ENCODE peak calls at places on chromosomes 5 and 9, in six cellular contexts. H, Z, W, V, D and T are unnamed samples.
A peak's percentile ranks its signal among the peaks of the same experiment; 100 is the strongest.

GRCh38 chr9:224540-225520 is 10.2 kb downstream of the DOCK8 start:
- DNase-seq in H (peak; percentile 33), Z (peak; percentile 97), W (no peak), V (no peak), D (no peak), T (no peak)

GRCh38 chr9:134187110-134187531 is 22.8 kb upstream of the RNU6ATAC start:
- DNase-seq in H (no peak), Z (no peak), W (peak; percentile 45), V (peak; percentile 64), D (no peak), T (peak; percentile 28)

GRCh38 chr5:180439911-180440769 is 54.0 kb upstream of the CNOT6 start:
- DNase-seq in H (no peak), Z (no peak), W (no peak), V (no peak), D (no peak), T (no peak)

GRCh38 chr9:16496908-16497307 is 373.6 kb downstream of the BNC2 start:
- DNase-seq in H (no peak), Z (no peak), W (no peak), V (no peak), D (no peak), T (no peak)

GRCh38 chr9:99544526-99544925 is 277.2 kb upstream of the NR4A3 start:
- DNase-seq in H (no peak), Z (no peak), W (no peak), V (no peak), D (no peak), T (no peak)

GRCh38 chr5:127492854-127493738 is 24.3 kb upstream of the PRRC1 start:
- DNase-seq in H (peak; percentile 59), Z (peak; percentile 33), W (no peak), V (peak; percentile 39), D (peak; percentile 55), T (peak; percentile 42)

GRCh38 chr9:94603259-94603776 is 9.7 kb upstream of the FBP2 start:
- DNase-seq in H (peak; percentile 94), Z (peak; percentile 70), W (peak; percentile 83), V (peak; percentile 94), D (peak; percentile 23), T (peak; percentile 85)

GRCh38 chr9:73348485-73348884 is 196.8 kb downstream of the ANXA1 start:
- DNase-seq in H (peak; percentile 8), Z (no peak), W (no peak), V (no peak), D (no peak), T (no peak)

GRCh38 chr9:35073276-35073607 is 817 bp upstream of the VCP start:
- DNase-seq in H (no peak), Z (no peak), W (no peak), V (no peak), D (no peak), T (no peak)

GRCh38 chr9:120926397-120926928 is at the start of gene TRAF1:
- DNase-seq in H (no peak), Z (no peak), W (no peak), V (no peak), D (no peak), T (no peak)

GRCh38 chr9:116175616-116176015 is 22.0 kb downstream of the PAPPA start:
- DNase-seq in H (no peak), Z (no peak), W (no peak), V (no peak), D (no peak), T (no peak)

GRCh38 chr5:67063055-67063454 is 133.5 kb downstream of the CD180 start:
- DNase-seq in H (no peak), Z (no peak), W (no peak), V (no peak), D (no peak), T (no peak)

GRCh38 chr5:5678909-5679308 is 256.4 kb downstream of the ICE1 start:
- DNase-seq in H (no peak), Z (no peak), W (no peak), V (no peak), D (no peak), T (no peak)

GRCh38 chr5:170306381-170306790 is 8.8 kb upstream of the LCP2 start:
- DNase-seq in H (peak; percentile 75), Z (peak; percentile 4), W (no peak), V (no peak), D (no peak), T (no peak)

GRCh38 chr5:174418809-174419522 is 305.4 kb upstream of the MSX2 start:
- DNase-seq in H (peak; percentile 68), Z (peak; percentile 7), W (no peak), V (peak; percentile 41), D (no peak), T (peak; percentile 39)

GRCh38 chr5:151906246-151906645 is 18.4 kb downstream of the GLRA1 start:
- DNase-seq in H (no peak), Z (no peak), W (no peak), V (no peak), D (no peak), T (no peak)

GRCh38 chr9:34590376-34591090 is 1.0 kb upstream of the CNTFR start:
- DNase-seq in H (no peak), Z (no peak), W (peak; percentile 71), V (no peak), D (no peak), T (no peak)

GRCh38 chr5:106205916-106206571 is 1464.7 kb downstream of the EFNA5 start:
- DNase-seq in H (no peak), Z (no peak), W (peak; percentile 52), V (no peak), D (no peak), T (no peak)

DNA sequence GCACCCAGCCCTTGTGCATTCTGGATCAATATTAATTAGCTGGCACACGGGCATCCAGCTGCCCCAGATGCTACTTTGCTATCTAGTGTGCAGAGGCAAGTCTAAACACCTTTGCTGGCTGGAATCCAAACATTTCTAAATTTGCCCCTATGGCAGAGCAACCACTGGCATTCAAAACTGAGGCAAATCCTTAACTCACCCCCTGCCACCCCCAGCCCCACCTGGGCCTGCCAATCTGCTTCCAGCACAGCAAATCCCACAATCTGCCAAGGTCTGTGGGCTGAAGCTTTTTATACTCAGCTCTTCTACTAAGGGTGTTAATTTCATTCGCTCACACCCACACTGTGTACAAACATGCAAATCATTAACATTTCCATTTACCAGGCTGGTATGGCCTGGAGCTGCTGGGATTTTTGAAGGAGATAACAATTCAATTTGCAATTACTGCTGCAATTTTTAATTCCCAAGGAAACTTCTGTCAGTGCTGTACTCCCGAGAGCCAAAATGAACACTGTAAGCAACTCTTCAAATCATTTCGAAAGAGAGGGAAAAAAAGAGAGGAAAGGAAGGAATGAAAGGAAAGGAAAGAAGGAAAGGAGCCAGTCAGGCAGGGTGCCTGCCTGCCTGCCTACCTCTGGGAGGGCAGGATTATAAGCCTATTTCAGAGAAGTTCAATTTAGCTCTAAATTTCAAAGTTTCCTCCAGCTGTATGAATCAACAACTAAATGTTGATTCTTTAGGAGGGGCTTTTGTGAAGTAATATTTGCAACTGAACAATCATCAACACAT is 35.5 kb downstream of the RAPGEF1 start:
- DNase-seq in H (no peak), Z (peak; percentile 20), W (no peak), V (no peak), D (no peak), T (no peak)
- H3K4me1 ChIP-seq in H (peaks cover 35% of the 10 kb centered on the region), Z (peaks cover 55% of the 10 kb centered on the region), W (peaks cover 49% of the 10 kb centered on the region), V (peaks cover 73% of the 10 kb centered on the region), D (peaks cover 42% of the 10 kb centered on the region), T (peaks cover 22% of the 10 kb centered on the region)

DNA sequence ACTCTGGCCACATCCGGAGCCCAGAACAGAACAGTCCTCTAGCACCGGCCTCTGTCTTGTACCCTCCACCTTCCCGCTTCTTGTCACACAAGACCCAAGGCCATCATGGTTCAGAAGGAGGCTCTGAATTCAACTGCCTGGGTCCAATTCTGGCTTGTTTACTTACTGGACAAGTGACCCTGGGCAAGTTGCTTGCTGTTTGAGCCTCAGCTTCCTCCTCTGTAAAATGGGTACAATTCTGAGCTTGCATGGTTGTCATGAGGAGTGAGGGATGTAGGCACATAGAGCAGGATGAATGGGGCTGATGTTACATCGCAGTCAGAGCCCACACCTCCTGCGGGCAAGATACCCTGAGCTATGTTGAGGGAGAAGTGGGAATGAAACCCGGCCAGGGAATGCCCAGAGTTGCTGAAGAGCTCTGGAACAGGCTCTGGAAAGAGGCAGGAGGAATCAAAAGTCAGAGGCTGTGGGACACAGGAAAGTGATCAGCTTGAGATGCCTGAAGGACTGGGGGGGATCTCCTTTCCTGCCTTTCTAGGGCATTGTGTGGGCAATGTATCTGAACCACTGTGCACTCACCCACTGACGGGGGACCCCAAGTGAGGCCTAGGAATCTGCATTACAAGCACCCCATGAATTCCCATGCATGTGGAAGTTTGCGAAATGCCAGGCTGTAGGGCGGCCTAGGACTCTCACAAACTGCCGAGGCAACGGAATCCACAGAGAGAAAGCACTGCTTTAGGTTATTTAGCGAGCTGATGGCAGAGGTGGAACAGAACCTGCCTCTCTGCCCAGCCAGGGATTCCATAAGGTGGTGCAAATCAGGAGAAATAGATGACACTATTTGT is 29.4 kb upstream of the IL17B start:
- DNase-seq in H (no peak), Z (no peak), W (no peak), V (no peak), D (no peak), T (no peak)
- H3K4me3 ChIP-seq in H (no peak overlapping the region), Z (no peak overlapping the region), W (peak overlapping the region; percentile 4), V (no peak overlapping the region), D (no peak overlapping the region), T (peak overlapping the region; percentile 53)

DNA sequence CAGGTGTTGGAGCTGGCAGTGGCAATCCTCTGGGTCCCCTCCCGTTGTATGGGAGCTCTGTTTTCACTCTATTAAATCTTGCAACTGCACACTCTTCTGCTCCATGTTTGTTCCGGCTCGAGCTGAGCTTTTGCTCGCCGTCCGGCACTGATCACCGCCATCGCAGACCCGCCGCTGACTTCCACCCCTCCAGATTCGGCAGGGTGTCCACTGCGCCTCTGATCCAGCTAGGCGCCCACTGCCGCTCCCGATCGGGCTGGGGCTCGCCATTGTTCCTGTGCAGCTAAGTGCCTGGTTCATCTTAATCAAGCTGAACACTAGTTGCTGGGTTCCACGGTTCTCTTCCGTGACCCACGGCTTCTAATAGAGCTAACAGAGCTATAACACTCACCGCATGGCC is 23.2 kb downstream of the ANKH start:
- DNase-seq in H (no peak), Z (no peak), W (no peak), V (no peak), D (no peak), T (no peak)
- H3K4me1 ChIP-seq in H (peaks cover 23% of the 10 kb centered on the region), Z (peaks cover 27% of the 10 kb centered on the region), W (no peaks in the 10 kb centered on the region), V (no peaks in the 10 kb centered on the region), D (peaks cover 16% of the 10 kb centered on the region), T (no peaks in the 10 kb centered on the region)

GRCh38 chr5:59264013-59264412 is 629.5 kb downstream of the PDE4D start:
- DNase-seq in H (no peak), Z (no peak), W (no peak), V (no peak), D (no peak), T (no peak)

GRCh38 chr5:59259238-59259637 is 634.3 kb downstream of the PDE4D start:
- DNase-seq in H (no peak), Z (no peak), W (no peak), V (no peak), D (no peak), T (no peak)

GRCh38 chr5:59261969-59262368 is 631.6 kb downstream of the PDE4D start:
- DNase-seq in H (no peak), Z (no peak), W (no peak), V (no peak), D (no peak), T (no peak)

GRCh38 chr5:59257488-59258400 is 635.8 kb downstream of the PDE4D start:
- DNase-seq in H (no peak), Z (no peak), W (no peak), V (no peak), D (no peak), T (no peak)

DNA sequence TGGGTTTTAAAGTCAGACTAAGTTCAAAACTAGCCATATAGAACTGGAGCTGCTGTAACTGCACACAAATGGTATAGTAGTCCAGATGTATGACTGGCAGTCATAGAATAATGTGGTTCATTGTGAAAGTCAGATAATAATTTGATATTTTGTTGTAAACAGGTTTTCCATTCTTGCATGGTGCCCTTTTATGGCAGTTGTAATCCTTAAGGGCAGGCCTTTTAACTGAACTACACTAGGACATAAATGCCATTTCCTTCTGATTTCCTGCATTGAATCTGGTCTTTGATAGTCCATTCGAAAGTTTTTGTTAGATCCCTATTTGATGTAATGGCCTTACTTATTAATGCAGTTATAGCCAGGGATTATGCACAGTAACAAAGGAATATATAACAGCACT is 632.6 kb downstream of the PDE4D start:
- DNase-seq in H (no peak), Z (no peak), W (no peak), V (no peak), D (no peak), T (no peak)
- H3K4me3 ChIP-seq in H (no peak overlapping the region), Z (no peak overlapping the region), W (no peak overlapping the region), V (peak overlapping the region; percentile 2), D (no peak overlapping the region), T (no peak overlapping the region)